ENCODE peak calls at places on chromosome X, in five cellular contexts. T is body of pancreas, G is fibroblast of villous mesenchyme, J is suprapubic skin, C is GM23248. Q is an unnamed sample.

GRCh38 chrX:34638116-34638515 is 19.0 kb downstream of the TMEM47 start:
- DNase-seq in T (no peak), G (no peak), J (no peak), C (peak), Q (peak)

GRCh38 chrX:17580529-17581155 is 156.7 kb upstream of the SCML1 start:
- DNase-seq in T (no peak), G (peak), J (no peak), C (peak), Q (peak)

GRCh38 chrX:12701625-12702024 is 89.6 kb upstream of the PRPS2 start:
- DNase-seq in J (no peak), T (peak), G (peak), C (peak), Q (peak)

GRCh38 chrX:44843318-44843702 is 511 bp upstream of the DUSP21 start:
- DNase-seq in J (no peak), G (no peak), C (peak), T (no peak), Q (no peak)

GRCh38 chrX:50648151-50648550 is 165.8 kb downstream of the SHROOM4 start:
- DNase-seq in J (no peak), C (peak), G (no peak), T (no peak), Q (no peak)

GRCh38 chrX:102833136-102833535 is 103.9 kb upstream of the RAB40AL start:
- DNase-seq in C (peak), J (no peak), T (no peak), G (peak), Q (peak)

GRCh38 chrX:63920875-63921274 is 135.9 kb upstream of the ARHGEF9 start:
- DNase-seq in T (no peak), C (no peak), G (no peak), J (no peak), Q (no peak)

GRCh38 chrX:106392346-106392745 is 219.4 kb upstream of the RADX start:
- DNase-seq in T (no peak), C (no peak), G (no peak), J (no peak), Q (no peak)

GRCh38 chrX:88072339-88073030 is 554.9 kb downstream of the KLHL4 start:
- DNase-seq in T (no peak), G (no peak), C (no peak), J (no peak), Q (no peak)

GRCh38 chrX:129790146-129790545 is 10.4 kb downstream of the SASH3 start:
- DNase-seq in C (no peak), J (no peak), T (no peak), G (no peak), Q (no peak)

GRCh38 chrX:21657318-21658151 is 595 bp downstream of the KLHL34 start:
- DNase-seq in C (no peak), G (no peak), T (no peak), J (no peak), Q (no peak)
- H3K4me3 ChIP-seq in C (no peak), G (no peak), T (no peak), J (peak), Q (no peak)

GRCh38 chrX:723781-724180 is 93.2 kb downstream of the SHOX start:
- DNase-seq in G (no peak), T (no peak), C (peak), J (no peak), Q (peak)

GRCh38 chrX:721354-721753 is 90.8 kb downstream of the SHOX start:
- DNase-seq in C (no peak), J (no peak), T (no peak), G (no peak), Q (no peak)

GRCh38 chrX:716136-716535 is 85.5 kb downstream of the SHOX start:
- DNase-seq in T (no peak), C (no peak), G (no peak), J (no peak), Q (peak)

GRCh38 chrX:724256-724655 is 93.7 kb downstream of the SHOX start:
- DNase-seq in T (no peak), J (no peak), C (peak), G (no peak), Q (no peak)

GRCh38 chrX:720858-721257 is 90.3 kb downstream of the SHOX start:
- DNase-seq in J (no peak), G (no peak), C (no peak), T (no peak), Q (no peak)
- H3K4me3 ChIP-seq in J (no peak), G (no peak), C (no peak), T (no peak), Q (no peak)

GRCh38 chrX:48576108-48576507 is 1.8 kb downstream of the RBM3 start:
- DNase-seq in J (no peak), T (no peak), G (no peak), C (no peak), Q (no peak)
- H3K4me3 ChIP-seq in J (peak), T (no peak), G (peak), C (peak), Q (peak)

DNA sequence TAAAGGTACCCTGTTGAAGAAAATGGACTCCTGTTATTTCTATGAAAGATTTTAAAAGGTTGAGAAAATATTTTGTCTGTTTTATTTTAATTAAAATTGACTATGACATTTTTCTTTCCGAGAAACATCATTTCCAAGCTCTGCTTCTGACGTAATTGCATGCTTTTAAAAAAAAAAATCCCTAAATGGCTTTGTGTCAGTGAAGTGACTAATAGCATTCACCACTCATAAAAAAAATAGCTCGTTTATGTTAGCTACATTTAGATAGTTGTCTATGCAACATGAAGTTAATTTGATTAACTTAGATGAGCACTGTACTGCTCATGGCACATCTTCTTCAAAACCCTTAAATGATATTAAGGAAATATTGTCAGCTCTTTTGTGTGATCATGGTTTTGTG is 105.1 kb upstream of the KLHL13 start:
- DNase-seq in G (peak), C (peak), T (no peak), J (no peak), Q (no peak)
- H3K4me3 ChIP-seq in G (no peak), C (no peak), T (no peak), J (no peak), Q (no peak)